ENCODE peak calls at places on chromosomes 6 and 20, in eight cellular contexts. N, I, K, B, E, F, V and M are unnamed samples.

GRCh38 chr6:53313784-53314382 is 34.9 kb downstream of the ELOVL5 start:
- DNase-seq in N (no peak), I (no peak), K (no peak), B (no peak), E (peak; percentile 61), F (no peak), V (no peak), M (no peak)

GRCh38 chr6:37218061-37218460 is 39.5 kb upstream of the TBC1D22B start:
- DNase-seq in N (no peak), I (no peak), K (no peak), B (no peak), E (no peak), F (no peak), V (peak; percentile 32), M (no peak)

GRCh38 chr6:133341607-133342158 is 100.5 kb downstream of the EYA4 start:
- DNase-seq in N (no peak), I (no peak), K (no peak), B (no peak), E (peak; percentile 85), F (peak; percentile 22), V (no peak), M (no peak)

GRCh38 chr20:3739054-3739925 is 6.8 kb downstream of the HSPA12B start:
- DNase-seq in N (no peak), I (no peak), K (no peak), B (no peak), E (no peak), F (no peak), V (no peak), M (no peak)

GRCh38 chr6:137938770-137939379 is 71.8 kb downstream of the TNFAIP3 start:
- DNase-seq in N (no peak), I (no peak), K (no peak), B (no peak), E (no peak), F (no peak), V (no peak), M (no peak)

GRCh38 chr6:150567823-150568383 is 31.8 kb upstream of the PLEKHG1 start:
- DNase-seq in N (no peak), I (no peak), K (peak; percentile 48), B (no peak), E (no peak), F (no peak), V (no peak), M (no peak)

GRCh38 chr6:2351807-2352431 is 106.5 kb upstream of the GMDS start:
- DNase-seq in N (no peak), I (no peak), K (no peak), B (no peak), E (peak; percentile 40), F (no peak), V (no peak), M (no peak)

GRCh38 chr6:106373502-106374239 is 13.2 kb downstream of the CRYBG1 start:
- DNase-seq in N (no peak), I (no peak), K (no peak), B (no peak), E (no peak), F (no peak), V (no peak), M (no peak)

GRCh38 chr6:137536104-137536773 is 42.0 kb upstream of the OLIG3 start:
- DNase-seq in N (no peak), I (peak; percentile 42), K (no peak), B (no peak), E (no peak), F (no peak), V (no peak), M (no peak)

GRCh38 chr6:111995409-111995808 is 58.5 kb upstream of the CCN6 start:
- DNase-seq in N (no peak), I (no peak), K (peak; percentile 59), B (no peak), E (no peak), F (no peak), V (no peak), M (no peak)

GRCh38 chr6:33207569-33208088 is 671 bp upstream of the RING1 start:
- DNase-seq in N (peak; percentile 74), I (no peak), K (peak; percentile 39), B (no peak), E (peak; percentile 48), F (peak; percentile 52), V (no peak), M (peak; percentile 66)

GRCh38 chr6:85449388-85449817 is 480 bp upstream of the NT5E start:
- DNase-seq in N (peak; percentile 56), I (no peak), K (peak; percentile 80), B (peak; percentile 67), E (peak; percentile 85), F (peak; percentile 61), V (no peak), M (no peak)

GRCh38 chr6:28407401-28407800 is 7.9 kb upstream of the ZSCAN12 start:
- DNase-seq in N (no peak), I (no peak), K (no peak), B (no peak), E (no peak), F (no peak), V (no peak), M (no peak)

GRCh38 chr20:23490817-23491216 is at the start of gene CST8:
- DNase-seq in N (no peak), I (no peak), K (no peak), B (no peak), E (no peak), F (no peak), V (no peak), M (no peak)
- TF ChIP-seq CTCF in N (no peak), I (no peak), K (no peak), B (no peak), E (no peak), F (no peak), V (no peak), M (no peak)

DNA sequence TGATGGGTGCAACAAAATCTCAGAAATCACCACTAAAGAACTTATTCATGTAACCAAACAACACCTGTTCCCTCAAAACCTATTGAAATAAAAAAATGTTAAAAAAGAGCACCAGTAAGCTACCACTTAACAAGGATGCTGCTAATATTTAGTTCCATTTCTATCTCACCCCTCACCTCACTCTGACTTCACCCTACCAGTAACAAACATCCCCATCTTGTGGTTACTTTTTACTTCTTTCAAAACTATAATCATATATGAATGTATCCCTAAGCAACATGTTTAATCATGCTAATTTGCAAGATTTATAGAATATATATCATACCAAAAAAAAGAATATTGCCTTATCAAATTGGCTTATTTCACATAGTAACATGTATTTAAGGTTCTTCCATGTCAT is 27.4 kb upstream of the SLC24A3 start:
- DNase-seq in N (no peak), I (no peak), K (no peak), B (no peak), E (no peak), F (no peak), V (no peak), M (no peak)
- TF ChIP-seq CTCF in N (no peak), I (no peak), K (no peak), B (peak; percentile 3), E (no peak), F (no peak), V (no peak), M (no peak)

GRCh38 chr20:44961024-44961866 is 1.0 kb upstream of the TOMM34 start:
- DNase-seq in N (no peak), I (no peak), K (no peak), B (no peak), E (no peak), F (no peak), V (no peak), M (no peak)

GRCh38 chr20:44961868-44962267 is 1.7 kb upstream of the TOMM34 start:
- DNase-seq in N (no peak), I (no peak), K (peak; percentile 45), B (no peak), E (peak; percentile 58), F (peak; percentile 54), V (no peak), M (no peak)

GRCh38 chr20:44958276-44958675 is 1.9 kb downstream of the TOMM34 start:
- DNase-seq in N (no peak), I (no peak), K (no peak), B (no peak), E (no peak), F (no peak), V (no peak), M (no peak)

GRCh38 chr20:44959896-44960852 is at the start of gene TOMM34:
- DNase-seq in N (peak; percentile 97), I (peak; percentile 92), K (peak; percentile 90), B (peak; percentile 97), E (peak; percentile 85), F (peak; percentile 99), V (peak; percentile 94), M (peak; percentile 97)

DNA sequence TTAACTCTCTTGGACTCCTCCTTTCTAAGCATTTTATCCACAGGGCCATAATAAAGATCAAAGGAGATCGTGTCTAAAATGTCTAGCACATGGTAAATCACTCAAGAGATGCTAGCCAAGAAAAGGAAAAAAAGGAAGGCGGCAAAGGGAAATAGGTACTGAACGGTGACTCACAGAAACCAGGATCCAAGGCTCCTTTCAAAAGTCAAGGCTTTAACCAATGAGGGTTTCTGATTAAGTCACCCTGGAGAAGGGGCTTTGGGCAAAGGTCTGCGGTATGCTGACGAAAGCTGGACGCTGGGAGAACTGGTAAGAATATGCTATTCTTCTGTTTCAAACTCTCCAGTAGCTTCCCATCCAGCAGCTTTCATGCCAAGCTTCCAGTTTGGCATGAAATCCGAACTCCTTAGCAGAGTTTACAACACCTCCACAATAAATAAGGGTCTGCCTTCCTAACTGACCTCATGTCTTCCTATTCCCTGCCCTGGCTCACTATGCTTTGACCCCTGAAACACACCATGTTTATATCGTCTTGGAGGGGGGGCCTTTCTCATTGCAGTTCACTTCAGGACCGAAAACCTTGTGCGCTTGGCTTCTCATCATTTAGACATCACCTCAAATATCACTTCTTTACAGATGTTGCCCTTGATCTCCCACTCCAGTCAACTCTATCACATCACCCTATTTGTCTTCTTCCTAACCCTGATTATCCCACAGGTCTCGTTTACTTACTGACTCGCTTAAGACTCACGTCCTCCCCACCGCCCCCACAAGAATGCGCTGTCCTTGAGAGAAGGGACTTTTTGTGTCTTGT is 908 bp downstream of the TOMM34 start:
- DNase-seq in N (peak; percentile 67), I (peak; percentile 34), K (peak; percentile 86), B (peak; percentile 56), E (peak; percentile 58), F (peak; percentile 83), V (no peak), M (peak; percentile 27)
- TF ChIP-seq CTCF in N (no peak), I (no peak), K (no peak), B (peak; percentile 22), E (peak; percentile 27), F (no peak), V (no peak), M (no peak)

GRCh38 chr20:49612127-49612738 is 44.3 kb upstream of the PTGIS start:
- DNase-seq in N (no peak), I (no peak), K (no peak), B (no peak), E (no peak), F (no peak), V (no peak), M (no peak)

GRCh38 chr20:49614338-49615050 is 46.6 kb upstream of the PTGIS start:
- DNase-seq in N (no peak), I (no peak), K (no peak), B (no peak), E (no peak), F (no peak), V (no peak), M (no peak)

GRCh38 chr20:49618289-49618688 is 50.4 kb upstream of the PTGIS start:
- DNase-seq in N (no peak), I (no peak), K (no peak), B (no peak), E (no peak), F (no peak), V (no peak), M (no peak)

GRCh38 chr20:49616154-49617007 is 48.4 kb upstream of the PTGIS start:
- DNase-seq in N (no peak), I (no peak), K (no peak), B (no peak), E (no peak), F (no peak), V (no peak), M (no peak)

GRCh38 chr20:49615401-49616153 is 47.6 kb upstream of the PTGIS start:
- DNase-seq in N (no peak), I (no peak), K (no peak), B (no peak), E (no peak), F (peak; percentile 55), V (no peak), M (no peak)
- TF ChIP-seq CTCF in N (no peak), I (no peak), K (no peak), B (no peak), E (no peak), F (no peak), V (no peak), M (no peak)